ENCODE peak calls at places on chromosome X, in six cellular contexts. C, L, J, K, P and E are unnamed samples.

GRCh38 chrX:54934890-54935289 is 14.3 kb downstream of the TRO start:
- DNase-seq in J (no peak), C (no peak), K (no peak), L (no peak), P (no peak), E (no peak)

GRCh38 chrX:106220177-106220576 is 52.1 kb downstream of the PWWP3B start:
- DNase-seq in C (no peak), L (no peak), J (no peak), K (no peak), P (no peak), E (no peak)

GRCh38 chrX:14409341-14409740 is 120.0 kb upstream of the GLRA2 start:
- DNase-seq in C (no peak), K (peak; percentile 9), P (no peak), J (no peak), L (no peak), E (no peak)

GRCh38 chrX:9467181-9467580 is 2.3 kb downstream of the TBL1X start:
- DNase-seq in J (no peak), L (no peak), K (no peak), C (no peak), P (no peak), E (no peak)

GRCh38 chrX:136130931-136131843 is 16.1 kb upstream of the FHL1 start:
- DNase-seq in L (no peak), P (no peak), C (no peak), J (peak; percentile 70), K (peak; percentile 90), E (peak; percentile 58)

GRCh38 chrX:10447577-10448214 is 172.7 kb downstream of the MID1 start:
- DNase-seq in P (no peak), J (peak; percentile 28), C (no peak), K (peak; percentile 11), L (no peak), E (no peak)

GRCh38 chrX:41903544-41903943 is 19.8 kb downstream of the CASK start:
- DNase-seq in L (no peak), P (no peak), K (no peak), J (no peak), C (no peak), E (no peak)

GRCh38 chrX:103756736-103757135 is 19.9 kb upstream of the PLP1 start:
- DNase-seq in P (no peak), C (no peak), J (no peak), L (no peak), K (no peak), E (no peak)

GRCh38 chrX:148540114-148540513 is 39.7 kb downstream of the AFF2 start:
- DNase-seq in P (no peak), L (no peak), C (no peak), J (no peak), K (no peak), E (no peak)

GRCh38 chrX:103733017-103733416 is 22.3 kb downstream of the TMEM31 start:
- DNase-seq in C (no peak), J (no peak), K (no peak), L (no peak), P (no peak), E (no peak)

GRCh38 chrX:132662844-132663243 is 174.0 kb upstream of the MBNL3 start:
- DNase-seq in J (no peak), C (no peak), K (no peak), L (no peak), P (no peak), E (no peak)

GRCh38 chrX:154986826-154987575 is 35.5 kb downstream of the F8 start:
- DNase-seq in P (no peak), K (no peak), L (no peak), C (no peak), J (no peak), E (no peak)

GRCh38 chrX:4380710-4381109 is 667.3 kb upstream of the PRKX start:
- DNase-seq in J (no peak), C (no peak), L (no peak), P (no peak), K (no peak), E (no peak)

GRCh38 chrX:49058794-49059193 is at the start of gene CCDC120:
- DNase-seq in C (peak; percentile 37), K (no peak), P (no peak), J (no peak), L (no peak), E (no peak)

GRCh38 chrX:155179343-155179997 is 36.8 kb upstream of the VBP1 start:
- DNase-seq in C (no peak), K (no peak), J (no peak), P (no peak), L (no peak), E (no peak)

GRCh38 chrX:78658851-78659744 is at the start of gene RTL3:
- DNase-seq in J (peak; percentile 47), L (no peak), K (peak; percentile 88), P (no peak), C (no peak), E (no peak)

GRCh38 chrX:45740291-45740690 is 539.6 kb upstream of the DIPK2B start:
- DNase-seq in J (no peak), K (no peak), C (no peak), L (no peak), P (no peak), E (no peak)

GRCh38 chrX:84118769-84119168 is 69.2 kb downstream of the RPS6KA6 start:
- DNase-seq in K (no peak), C (no peak), J (no peak), L (no peak), P (no peak), E (no peak)

GRCh38 chrX:40720386-40720785 is 15.0 kb downstream of the MED14 start:
- DNase-seq in J (no peak), C (no peak), K (no peak), L (no peak), P (no peak), E (no peak)

GRCh38 chrX:134459683-134460004 is 321 bp upstream of the HPRT1 start:
- DNase-seq in K (no peak), P (no peak), L (no peak), J (no peak), C (no peak), E (no peak)

GRCh38 chrX:12447448-12448154 is 309.3 kb downstream of the FRMPD4 start:
- DNase-seq in K (peak; percentile 81), J (peak; percentile 61), L (no peak), P (no peak), C (no peak), E (no peak)

GRCh38 chrX:150940844-150941495 is 42.2 kb upstream of the HMGB3 start:
- DNase-seq in L (no peak), K (no peak), C (no peak), J (no peak), P (no peak), E (no peak)

GRCh38 chrX:123626962-123627361 is 105.9 kb downstream of the THOC2 start:
- DNase-seq in K (peak; percentile 55), C (no peak), L (no peak), P (no peak), J (peak; percentile 66), E (no peak)

GRCh38 chrX:40644175-40644574 is 3.2 kb downstream of the CXorf38 start:
- DNase-seq in L (no peak), J (no peak), P (no peak), C (no peak), K (no peak), E (no peak)

GRCh38 chrX:14267224-14267623 is 237.5 kb upstream of the GEMIN8 start:
- DNase-seq in J (no peak), C (no peak), K (no peak), P (no peak), L (no peak), E (no peak)

GRCh38 chrX:47158131-47158530 is 13.1 kb downstream of the RBM10 start:
- DNase-seq in J (no peak), P (no peak), L (no peak), C (peak; percentile 31), K (no peak), E (no peak)

GRCh38 chrX:135421932-135422809 is at the start of gene SMIM10L2A:
- DNase-seq in K (no peak), L (no peak), J (no peak), C (peak; percentile 38), P (no peak), E (no peak)

GRCh38 chrX:80430826-80431501 is 10.7 kb downstream of the TENT5D start:
- DNase-seq in K (no peak), C (peak; percentile 11), J (no peak), P (no peak), L (no peak), E (no peak)

GRCh38 chrX:77061022-77061421 is 386.2 kb upstream of the FGF16 start:
- DNase-seq in C (no peak), K (no peak), J (no peak), L (no peak), P (no peak), E (no peak)

GRCh38 chrX:43750248-43750676 is 94.2 kb downstream of the MAOA start:
- DNase-seq in L (peak; percentile 14), P (no peak), K (peak; percentile 61), C (peak; percentile 33), J (peak; percentile 22), E (no peak)

GRCh38 chrX:40420899-40421729 is 159.7 kb upstream of the ATP6AP2 start:
- DNase-seq in L (no peak), C (no peak), J (no peak), P (peak; percentile 7), K (peak; percentile 71), E (peak; percentile 54)

GRCh38 chrX:41332408-41332987 is 1.5 kb upstream of the DDX3X start:
- DNase-seq in L (no peak), J (no peak), P (peak; percentile 32), C (no peak), K (peak; percentile 58), E (no peak)

GRCh38 chrX:96579252-96579651 is 105.4 kb upstream of the DIAPH2 start:
- DNase-seq in J (no peak), L (no peak), K (no peak), C (no peak), P (no peak), E (no peak)

GRCh38 chrX:139191746-139192385 is 338.7 kb upstream of the F9 start:
- DNase-seq in L (no peak), C (no peak), K (no peak), P (no peak), J (no peak), E (no peak)

GRCh38 chrX:134002921-134003615 is 17.7 kb upstream of the GPC3 start:
- DNase-seq in C (no peak), K (no peak), L (no peak), P (no peak), J (no peak), E (no peak)

GRCh38 chrX:96576358-96576757 is 108.3 kb upstream of the DIAPH2 start:
- DNase-seq in L (no peak), P (no peak), J (no peak), K (no peak), C (no peak), E (no peak)

GRCh38 chrX:17007134-17007768 is 60.8 kb downstream of the REPS2 start:
- DNase-seq in L (no peak), P (no peak), C (peak; percentile 15), J (no peak), K (peak; percentile 18), E (no peak)

GRCh38 chrX:19064175-19064574 is 58.1 kb downstream of the ADGRG2 start:
- DNase-seq in C (no peak), P (no peak), J (peak; percentile 63), L (no peak), K (peak; percentile 50), E (no peak)

GRCh38 chrX:132532955-132533354 is 44.1 kb upstream of the MBNL3 start:
- DNase-seq in K (peak; percentile 20), J (peak; percentile 10), C (no peak), P (no peak), L (no peak), E (no peak)